ENCODE peak calls at places on chromosomes 4 and X, in four cellular contexts. P is endodermal cell, F is stomach, M is fibroblast of lung. Z is an unnamed sample.

GRCh38 chr4:107654694-107655093 is 65.3 kb downstream of the PAPSS1 start:
- DNase-seq in P (peak), F (no peak), M (peak), Z (no peak)

GRCh38 chrX:120305531-120306145 is 5.6 kb downstream of the TMEM255A start:
- DNase-seq in P (peak), F (no peak), M (peak), Z (no peak)

GRCh38 chr4:66911898-66912297 is 633.4 kb downstream of the CENPC start:
- DNase-seq in P (no peak), F (no peak), M (peak), Z (no peak)

GRCh38 chrX:6377365-6377764 is 148.7 kb upstream of the NLGN4X start:
- DNase-seq in P (no peak), F (no peak), M (no peak), Z (no peak)

GRCh38 chr4:159434496-159435241 is 331.8 kb downstream of the RAPGEF2 start:
- DNase-seq in P (no peak), F (no peak), M (peak), Z (no peak)

GRCh38 chrX:151680805-151681204 is 14.5 kb upstream of the PRRG3 start:
- DNase-seq in P (peak), F (peak), M (no peak), Z (no peak)

GRCh38 chr4:146112389-146112788 is 63.1 kb upstream of the LSM6 start:
- DNase-seq in P (no peak), F (no peak), M (no peak), Z (no peak)

GRCh38 chr4:80081566-80081965 is 8.5 kb upstream of the ANTXR2 start:
- DNase-seq in P (no peak), F (no peak), M (no peak), Z (no peak)

GRCh38 chr4:166981847-166982246 is 252.4 kb downstream of the SPOCK3 start:
- DNase-seq in P (no peak), F (no peak), M (no peak), Z (no peak)

GRCh38 chr4:39756159-39756558 is 58.2 kb downstream of the UBE2K start:
- DNase-seq in P (no peak), F (no peak), M (no peak), Z (no peak)

GRCh38 chr4:91170756-91171155 is 1043.6 kb downstream of the CCSER1 start:
- DNase-seq in P (no peak), F (no peak), M (no peak), Z (no peak)

GRCh38 chr4:37827030-37827705 is 682 bp downstream of the PGM2 start:
- DNase-seq in P (no peak), F (peak), M (peak), Z (no peak)

GRCh38 chrX:17559728-17560379 is 177.4 kb upstream of the SCML1 start:
- DNase-seq in P (no peak), F (peak), M (peak), Z (peak)

GRCh38 chr4:181261279-181261678 is 981.9 kb upstream of the TENM3 start:
- DNase-seq in P (peak), F (no peak), M (peak), Z (no peak)

GRCh38 chr4:123616970-123617392 is 220.4 kb downstream of the SPRY1 start:
- DNase-seq in P (no peak), F (peak), M (peak), Z (peak)

GRCh38 chrX:81229901-81230300 is 28.0 kb downstream of the SH3BGRL start:
- DNase-seq in P (no peak), F (no peak), M (no peak), Z (no peak)

GRCh38 chr4:113278324-113278934 is 229.0 kb downstream of the ANK2 start:
- DNase-seq in P (peak), F (peak), M (peak), Z (no peak)

GRCh38 chrX:48498374-48498809 is 10.4 kb upstream of the PORCN start:
- DNase-seq in P (no peak), F (no peak), M (peak), Z (no peak)

GRCh38 chrX:146144090-146144489 is 326.5 kb downstream of the SLITRK2 start:
- DNase-seq in P (no peak), F (no peak), M (no peak), Z (no peak)

GRCh38 chr4:153834901-153835300 is 46.0 kb upstream of the SFRP2 start:
- DNase-seq in P (no peak), F (no peak), M (no peak), Z (no peak)

GRCh38 chr4:152166567-152166966 is 369.3 kb downstream of the FBXW7 start:
- DNase-seq in P (peak), F (no peak), M (peak), Z (no peak)

GRCh38 chr4:128558896-128559669 is 250.4 kb upstream of the JADE1 start:
- DNase-seq in P (no peak), F (no peak), M (peak), Z (no peak)

GRCh38 chrX:16839224-16839851 is 30.8 kb downstream of the RBBP7 start:
- DNase-seq in P (no peak), F (no peak), M (peak), Z (no peak)

GRCh38 chr4:80967346-80967745 is 63.2 kb upstream of the BMP3 start:
- DNase-seq in P (no peak), F (no peak), M (no peak), Z (no peak)

GRCh38 chr4:113094802-113095201 is 45.3 kb downstream of the ANK2 start:
- DNase-seq in P (no peak), F (no peak), M (peak), Z (no peak)

GRCh38 chr4:142282870-142283431 is 563.1 kb downstream of the INPP4B start:
- DNase-seq in P (peak), F (no peak), M (no peak), Z (no peak)

GRCh38 chrX:57282568-57282967 is 3.9 kb upstream of the FAAH2 start:
- DNase-seq in P (no peak), F (no peak), M (no peak), Z (no peak)

GRCh38 chrX:13652256-13653021 is 502 bp upstream of the TCEANC start:
- DNase-seq in P (no peak), F (no peak), M (peak), Z (peak)

GRCh38 chr4:40316333-40316781 is 18.8 kb upstream of the CHRNA9 start:
- DNase-seq in P (no peak), F (no peak), M (peak), Z (peak)

GRCh38 chr4:127410644-127411043 is 222.1 kb upstream of the INTU start:
- DNase-seq in P (no peak), F (no peak), M (no peak), Z (no peak)

GRCh38 chrX:151396042-151396826 is 772 bp upstream of the VMA21 start:
- DNase-seq in P (no peak), F (no peak), M (peak), Z (no peak)

GRCh38 chr4:88958080-88958479 is 98.9 kb downstream of the FAM13A start:
- DNase-seq in P (no peak), F (no peak), M (no peak), Z (no peak)

GRCh38 chr4:6032249-6033244 is 14.3 kb upstream of the C4orf50 start:
- DNase-seq in P (no peak), F (peak), M (peak), Z (no peak)

GRCh38 chr4:182905038-182905437 is 12.1 kb downstream of the DCTD start:
- DNase-seq in P (no peak), F (no peak), M (no peak), Z (no peak)
- TF ChIP-seq CTCF in P (no peak), F (no peak), M (no peak), Z (no peak)

GRCh38 chr4:99461623-99462401 is 26.7 kb upstream of the ADH7 start:
- DNase-seq in P (no peak), F (no peak), M (no peak), Z (no peak)

GRCh38 chr4:99458911-99459447 is 23.8 kb upstream of the ADH7 start:
- DNase-seq in P (no peak), F (no peak), M (peak), Z (no peak)

GRCh38 chr4:99457676-99458075 is 22.5 kb upstream of the ADH7 start:
- DNase-seq in P (no peak), F (no peak), M (no peak), Z (no peak)

GRCh38 chr4:99459546-99460042 is 24.5 kb upstream of the ADH7 start:
- DNase-seq in P (no peak), F (no peak), M (no peak), Z (no peak)

DNA sequence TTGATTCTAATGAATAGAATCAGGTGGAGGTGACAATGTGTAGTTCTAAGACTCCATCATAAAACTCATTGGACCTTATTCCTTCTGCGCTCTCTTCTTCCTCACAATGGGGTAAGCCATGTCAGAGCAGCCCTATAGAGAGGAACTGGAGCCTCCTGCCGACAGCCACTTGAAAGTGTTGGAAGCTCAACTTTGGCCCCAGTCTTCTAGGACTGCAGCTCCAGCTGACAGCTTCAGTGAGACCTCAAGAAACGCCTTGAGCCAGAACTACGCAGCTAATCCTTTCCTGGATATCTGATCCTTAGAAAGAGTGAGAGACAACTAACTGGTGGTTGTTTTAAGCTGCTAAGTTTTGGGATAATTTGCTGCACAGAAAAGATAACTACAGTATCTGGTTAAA is 22.1 kb upstream of the ADH7 start:
- DNase-seq in P (no peak), F (no peak), M (no peak), Z (no peak)
- TF ChIP-seq CTCF in P (no peak), F (no peak), M (peak), Z (peak)

GRCh38 chrX:122739770-122740169 is 444.3 kb upstream of the GRIA3 start:
- DNase-seq in P (peak), F (no peak), M (peak), Z (no peak)
- TF ChIP-seq CTCF in P (peak), F (no peak), M (no peak), Z (peak)

GRCh38 chrX:137342969-137343368 is 223.0 kb upstream of the ZIC3 start:
- DNase-seq in P (no peak), F (no peak), M (no peak), Z (no peak)
- TF ChIP-seq CTCF in P (no peak), F (no peak), M (no peak), Z (no peak)